ENCODE peak calls at places on chromosome 6, in eight cellular contexts. K, H, G, Q, C, M, O and W are unnamed samples.

GRCh38 chr6:158068893-158069799 is 87.5 kb downstream of the SYNJ2 start:
- DNase-seq in K (no peak), H (no peak), G (no peak), Q (no peak), C (peak), M (no peak), O (peak), W (peak)

GRCh38 chr6:105509506-105510331 is 106.8 kb upstream of the PREP start:
- DNase-seq in K (no peak), H (no peak), G (no peak), Q (no peak), C (no peak), M (no peak), O (no peak), W (peak)

GRCh38 chr6:5851261-5851757 is 155.4 kb downstream of the NRN1 start:
- DNase-seq in K (peak), H (peak), G (peak), Q (peak), C (peak), M (no peak), O (peak), W (peak)

GRCh38 chr6:30511147-30511546 is 21.8 kb downstream of the HLA-E start:
- DNase-seq in K (no peak), H (no peak), G (no peak), Q (no peak), C (no peak), M (no peak), O (peak), W (no peak)

GRCh38 chr6:11675610-11676009 is 103.0 kb downstream of the ADTRP start:
- DNase-seq in K (no peak), H (no peak), G (no peak), Q (no peak), C (peak), M (no peak), O (peak), W (peak)

GRCh38 chr6:142827356-142827755 is 117.6 kb downstream of the HIVEP2 start:
- DNase-seq in K (no peak), H (no peak), G (no peak), Q (no peak), C (no peak), M (no peak), O (peak), W (no peak)

GRCh38 chr6:167973092-167973880 is 24.2 kb upstream of the KIF25 start:
- DNase-seq in K (no peak), H (no peak), G (no peak), Q (no peak), C (no peak), M (no peak), O (no peak), W (no peak)

GRCh38 chr6:142013286-142013685 is 119.4 kb upstream of the GJE1 start:
- DNase-seq in K (no peak), H (no peak), G (no peak), Q (no peak), C (peak), M (no peak), O (no peak), W (peak)

GRCh38 chr6:139303176-139303575 is 11.4 kb upstream of the TXLNB start:
- DNase-seq in K (no peak), H (no peak), G (no peak), Q (no peak), C (no peak), M (no peak), O (no peak), W (no peak)

GRCh38 chr6:42316390-42316970 is 98.8 kb upstream of the MRPS10 start:
- DNase-seq in K (no peak), H (no peak), G (no peak), Q (no peak), C (no peak), M (peak), O (peak), W (peak)

GRCh38 chr6:113591896-113592827 is 265.0 kb upstream of the MARCKS start:
- DNase-seq in K (no peak), H (no peak), G (peak), Q (no peak), C (peak), M (no peak), O (peak), W (peak)

GRCh38 chr6:119317007-119317406 is 32.6 kb downstream of the MAN1A1 start:
- DNase-seq in K (no peak), H (no peak), G (no peak), Q (no peak), C (no peak), M (no peak), O (no peak), W (no peak)

GRCh38 chr6:153092082-153093013 is 38.7 kb downstream of the RGS17 start:
- DNase-seq in K (no peak), H (no peak), G (no peak), Q (no peak), C (peak), M (no peak), O (no peak), W (peak)

GRCh38 chr6:64553414-64553813 is 917.8 kb downstream of the PHF3 start:
- DNase-seq in K (no peak), H (no peak), G (peak), Q (no peak), C (no peak), M (no peak), O (no peak), W (no peak)

GRCh38 chr6:15533379-15534044 is 129.3 kb downstream of the DTNBP1 start:
- DNase-seq in K (no peak), H (no peak), G (no peak), Q (no peak), C (peak), M (no peak), O (no peak), W (no peak)

GRCh38 chr6:131175559-131175958 is 40.3 kb downstream of the AKAP7 start:
- DNase-seq in K (no peak), H (no peak), G (no peak), Q (no peak), C (no peak), M (no peak), O (no peak), W (no peak)

GRCh38 chr6:53492860-53493634 is 51.9 kb downstream of the GCLC start:
- DNase-seq in K (peak), H (no peak), G (peak), Q (no peak), C (peak), M (no peak), O (no peak), W (peak)

GRCh38 chr6:25053875-25054371 is 118.2 kb upstream of the RIPOR2 start:
- DNase-seq in K (no peak), H (no peak), G (no peak), Q (no peak), C (no peak), M (peak), O (no peak), W (peak)

GRCh38 chr6:42045538-42046460 is 4.5 kb upstream of the TAF8 start:
- DNase-seq in K (peak), H (peak), G (peak), Q (no peak), C (peak), M (peak), O (peak), W (peak)

GRCh38 chr6:71199796-71200195 is 88.8 kb upstream of the OGFRL1 start:
- DNase-seq in K (no peak), H (no peak), G (no peak), Q (no peak), C (no peak), M (no peak), O (no peak), W (no peak)

GRCh38 chr6:53192590-53193232 is 44.1 kb upstream of the GCM1 start:
- DNase-seq in K (no peak), H (no peak), G (no peak), Q (no peak), C (peak), M (no peak), O (no peak), W (no peak)

GRCh38 chr6:32794510-32794909 is 22.3 kb downstream of the HLA-DOB start:
- DNase-seq in K (no peak), H (no peak), G (no peak), Q (no peak), C (no peak), M (no peak), O (no peak), W (no peak)

GRCh38 chr6:122050226-122050755 is 349.2 kb upstream of the HSF2 start:
- DNase-seq in K (no peak), H (no peak), G (no peak), Q (no peak), C (no peak), M (no peak), O (no peak), W (no peak)

GRCh38 chr6:121984956-121985355 is 414.5 kb upstream of the HSF2 start:
- DNase-seq in K (no peak), H (no peak), G (no peak), Q (no peak), C (no peak), M (no peak), O (no peak), W (no peak)

GRCh38 chr6:129621252-129621651 is 88.7 kb downstream of the ARHGAP18 start:
- DNase-seq in K (no peak), H (no peak), G (no peak), Q (no peak), C (no peak), M (peak), O (no peak), W (no peak)

GRCh38 chr6:42628604-42629003 is 64.8 kb downstream of the UBR2 start:
- DNase-seq in K (no peak), H (no peak), G (no peak), Q (no peak), C (no peak), M (no peak), O (no peak), W (no peak)

GRCh38 chr6:41028618-41029486 is 10.2 kb downstream of the UNC5CL start:
- DNase-seq in K (no peak), H (no peak), G (no peak), Q (no peak), C (peak), M (no peak), O (no peak), W (no peak)

GRCh38 chr6:149334201-149334600 is 16.7 kb downstream of the TAB2 start:
- DNase-seq in K (no peak), H (no peak), G (no peak), Q (no peak), C (peak), M (no peak), O (no peak), W (peak)

GRCh38 chr6:137517404-137517803 is 23.2 kb upstream of the OLIG3 start:
- DNase-seq in K (no peak), H (no peak), G (no peak), Q (no peak), C (no peak), M (no peak), O (no peak), W (no peak)

GRCh38 chr6:34714663-34715062 is 18.1 kb upstream of the ILRUN start:
- DNase-seq in K (no peak), H (no peak), G (no peak), Q (no peak), C (no peak), M (no peak), O (no peak), W (peak)